ENCODE peak calls at places on chromosome 15, in four cellular contexts. H, T, P and D are unnamed samples.

GRCh38 chr15:95409924-95410323 is 920.6 kb upstream of the NR2F2 start:
- DNase-seq in H (no peak), T (no peak), P (no peak), D (no peak)

GRCh38 chr15:51799174-51799907 is 30.1 kb upstream of the TMOD3 start:
- DNase-seq in H (no peak), T (no peak), P (no peak), D (no peak)

GRCh38 chr15:50879016-50879415 is 29.5 kb upstream of the AP4E1 start:
- DNase-seq in H (no peak), T (no peak), P (no peak), D (no peak)

GRCh38 chr15:52283281-52283680 is 12.3 kb downstream of the MYO5C start:
- DNase-seq in H (no peak), T (no peak), P (no peak), D (no peak)

GRCh38 chr15:51046799-51047449 is 47.8 kb downstream of the TNFAIP8L3 start:
- DNase-seq in H (no peak), T (no peak), P (peak), D (no peak)

GRCh38 chr15:67840747-67841634 is 1.1 kb upstream of the RNU6-1 start:
- DNase-seq in H (peak), T (no peak), P (peak), D (no peak)

GRCh38 chr15:57696146-57696545 is 10.4 kb upstream of the POLR2M start:
- DNase-seq in H (no peak), T (no peak), P (no peak), D (no peak)

GRCh38 chr15:56244811-56245576 is 1.3 kb upstream of the RFX7 start:
- DNase-seq in H (peak), T (peak), P (peak), D (no peak)

GRCh38 chr15:25422021-25422420 is 16.8 kb downstream of the UBE3A start:
- DNase-seq in H (no peak), T (no peak), P (no peak), D (no peak)

GRCh38 chr15:48481802-48482201 is 150.6 kb downstream of the DUT start:
- DNase-seq in H (no peak), T (no peak), P (no peak), D (no peak)

GRCh38 chr15:35208353-35208752 is 123.3 kb upstream of the NANOGP8 start:
- DNase-seq in H (no peak), T (no peak), P (no peak), D (no peak)

GRCh38 chr15:71662306-71662705 is 148.0 kb upstream of the NR2E3 start:
- DNase-seq in H (no peak), T (no peak), P (no peak), D (no peak)

GRCh38 chr15:56770191-56770590 is 36.9 kb upstream of the ZNF280D start:
- DNase-seq in H (no peak), T (no peak), P (peak), D (no peak)

GRCh38 chr15:38378162-38378560 is 75.8 kb upstream of the FAM98B start:
- DNase-seq in H (no peak), T (no peak), P (no peak), D (no peak)

GRCh38 chr15:86167816-86168215 is 88.1 kb downstream of the AGBL1 start:
- DNase-seq in H (no peak), T (no peak), P (no peak), D (no peak)

GRCh38 chr15:68265086-68265485 is 12.5 kb upstream of the FEM1B start:
- DNase-seq in H (no peak), T (no peak), P (no peak), D (no peak)

GRCh38 chr15:70474682-70475438 is 288.5 kb downstream of the UACA start:
- DNase-seq in H (peak), T (no peak), P (no peak), D (no peak)

GRCh38 chr15:62901916-62902554 is 140.5 kb upstream of the TPM1 start:
- DNase-seq in H (no peak), T (no peak), P (no peak), D (no peak)

GRCh38 chr15:55319537-55320325 is 709 bp downstream of the PIGB start:
- DNase-seq in H (no peak), T (peak), P (no peak), D (peak)

GRCh38 chr15:39629376-39629775 is 48.5 kb downstream of the THBS1 start:
- DNase-seq in H (no peak), T (no peak), P (no peak), D (no peak)

GRCh38 chr15:92384391-92384790 is 9.3 kb upstream of the ST8SIA2 start:
- DNase-seq in H (no peak), T (no peak), P (no peak), D (no peak)

GRCh38 chr15:70762469-70763119 is 764 bp downstream of the UACA start:
- DNase-seq in H (peak), T (no peak), P (no peak), D (no peak)

GRCh38 chr15:68503791-68504720 is 72.1 kb upstream of the ITGA11 start:
- DNase-seq in H (no peak), T (no peak), P (no peak), D (no peak)

GRCh38 chr15:66834863-66835557 is 133.0 kb downstream of the SMAD6 start:
- DNase-seq in H (no peak), T (no peak), P (no peak), D (no peak)

DNA sequence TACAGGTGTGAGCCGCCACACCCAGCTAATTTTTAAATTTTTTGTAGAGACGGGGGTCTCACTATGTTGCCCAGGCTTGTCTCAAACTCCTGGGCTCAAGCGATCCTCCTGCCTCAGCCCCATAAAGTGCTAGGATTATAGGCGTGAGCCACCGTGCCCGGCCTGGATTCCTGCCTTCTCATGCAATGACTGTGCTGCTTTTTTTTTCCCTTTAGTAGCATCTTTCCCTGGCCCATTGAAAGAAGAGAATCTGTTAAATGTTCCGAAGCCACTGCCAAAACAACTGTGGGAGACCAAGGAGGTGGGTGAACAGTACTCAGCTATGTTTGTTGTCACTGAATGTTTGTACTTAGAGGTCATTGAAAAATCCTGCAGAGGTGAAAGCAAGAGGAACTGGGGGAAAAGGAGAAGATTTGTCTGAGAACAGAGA is 88.0 kb downstream of the CRTC3 start:
- DNase-seq in H (no peak), T (no peak), P (no peak), D (no peak)
- TF ChIP-seq POLR2AphosphoS2 in H (no peak), T (no peak), P (no peak), D (no peak)

GRCh38 chr15:74664028-74664616 is 31.7 kb downstream of the EDC3 start:
- DNase-seq in H (no peak), T (no peak), P (peak), D (no peak)
- TF ChIP-seq POLR2AphosphoS2 in H (no peak), T (no peak), P (no peak), D (no peak)

GRCh38 chr15:61830536-61831330 is 229.5 kb downstream of the VPS13C start:
- DNase-seq in H (no peak), T (no peak), P (no peak), D (no peak)
- TF ChIP-seq POLR2AphosphoS2 in H (no peak), T (no peak), P (no peak), D (no peak)

DNA sequence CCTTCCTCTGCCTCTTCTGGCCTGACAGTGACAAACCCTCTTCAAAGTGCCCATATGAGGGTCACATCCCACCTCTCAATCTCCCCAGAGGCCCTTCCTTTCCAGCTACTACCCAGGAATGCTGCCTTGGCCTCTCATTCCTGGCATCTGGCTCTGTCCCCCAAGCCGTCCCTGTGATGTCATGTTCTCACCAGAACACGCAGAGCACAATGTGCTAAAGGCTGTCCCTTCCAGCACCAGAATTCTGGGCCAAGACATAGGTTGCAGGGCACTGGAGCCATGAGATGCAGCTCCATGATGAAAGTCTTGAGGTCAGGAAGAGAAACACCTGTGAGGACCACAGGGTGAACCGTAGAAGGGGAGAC is 306.6 kb downstream of the NTRK3 start:
- DNase-seq in H (no peak), T (no peak), P (no peak), D (no peak)
- TF ChIP-seq POLR2AphosphoS2 in H (no peak), T (no peak), P (no peak), D (no peak)

DNA sequence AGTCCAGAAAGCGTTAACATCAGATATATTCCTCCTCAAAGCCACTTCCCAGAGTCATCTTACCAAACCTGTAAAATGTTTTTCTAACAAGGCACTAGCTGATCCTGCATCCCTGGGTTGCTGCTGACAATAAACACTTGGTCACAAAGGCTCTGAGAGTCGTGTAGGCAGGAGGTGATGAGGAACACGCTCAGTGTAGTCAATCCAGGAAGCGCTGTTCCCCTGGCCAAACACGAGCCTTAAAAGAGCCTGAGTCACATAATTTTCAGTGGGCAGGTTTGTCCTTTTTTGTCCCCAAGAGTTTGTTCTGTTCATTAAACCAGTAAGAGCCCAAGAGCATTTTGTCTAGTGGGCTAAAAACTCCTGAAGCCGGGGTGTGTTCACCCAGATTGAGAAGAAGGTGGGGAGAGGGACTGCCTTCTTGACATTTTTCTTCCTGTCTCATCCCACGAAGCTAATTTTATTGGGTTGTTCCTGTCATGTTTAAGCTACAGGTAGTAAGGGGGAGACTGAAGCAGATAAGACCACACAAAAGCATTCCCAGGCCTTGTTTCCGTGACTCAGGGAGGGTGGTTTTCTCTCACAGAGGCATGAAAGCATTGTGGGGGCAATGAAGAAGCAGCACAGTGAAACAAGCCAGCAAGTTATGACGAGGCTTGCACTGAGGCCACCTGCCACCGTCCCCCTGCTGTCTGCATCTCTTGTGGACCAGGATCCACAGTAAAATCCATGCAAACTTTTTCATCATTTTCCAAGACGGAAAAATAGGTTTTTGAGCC is 73.7 kb downstream of the FOXB1 start:
- DNase-seq in H (no peak), T (no peak), P (no peak), D (no peak)
- TF ChIP-seq POLR2AphosphoS2 in H (no peak), T (no peak), P (no peak), D (no peak)

GRCh38 chr15:73560501-73561117 is 72.6 kb downstream of the NPTN start:
- DNase-seq in H (peak), T (peak), P (peak), D (peak)
- TF ChIP-seq POLR2AphosphoS2 in H (no peak), T (no peak), P (no peak), D (no peak)